ENCODE peak calls at places on chromosomes 2 and 18, in ten cellular contexts. J is GM20000; F is neural crest cell; P is activated T-cell treated with anti-CD3 and anti-CD28 coated beads for 48 hours; V is RPMI7951; Q is type B pancreatic cell; T is activated effector memory CD4-positive, alpha-beta T cell treated with Interleukin-2 at 50 U/mL for 16 hours; K is stimulated activated CD8-positive, alpha-beta memory T cell treated with anti-CD3 and anti-CD28 coated beads, Interleukin-2, amount 100 ng/mL, for 48 hours; A is HFF-Myc; W is germinal center. L is an unnamed sample.
A peak's percentile ranks its signal among the peaks of the same experiment; 100 is the strongest.

GRCh38 chr2:127034056-127034455 is 72.9 kb downstream of the BIN1 start:
- DNase-seq in J (no peak), F (no peak), P (no peak), V (no peak), Q (no peak), T (no peak), K (no peak), A (no peak), W (no peak), L (no peak)

GRCh38 chr2:70921839-70922590 is 13.7 kb upstream of the ATP6V1B1 start:
- DNase-seq in J (no peak), F (no peak), P (no peak), V (peak; percentile 19), Q (no peak), T (no peak), K (no peak), A (no peak), W (no peak), L (no peak)

GRCh38 chr2:44171018-44171417 is 2.3 kb downstream of the PPM1B start:
- DNase-seq in J (no peak), F (no peak), P (no peak), V (peak; percentile 27), Q (no peak), T (no peak), K (no peak), A (no peak), W (no peak), L (no peak)

GRCh38 chr2:161351678-161352077 is 43.5 kb downstream of the PSMD14 start:
- DNase-seq in J (no peak), F (no peak), P (no peak), V (no peak), Q (no peak), T (no peak), K (no peak), A (no peak), W (no peak), L (no peak)

GRCh38 chr18:40529478-40529877 is 1425.6 kb upstream of the PIK3C3 start:
- DNase-seq in J (no peak), F (no peak), P (no peak), V (no peak), Q (no peak), T (no peak), K (no peak), A (no peak), W (no peak), L (no peak)

GRCh38 chr2:220104871-220105351 is 477.5 kb downstream of the SLC4A3 start:
- DNase-seq in J (no peak), F (no peak), P (no peak), V (peak; percentile 75), Q (no peak), T (no peak), K (no peak), A (no peak), W (no peak), L (no peak)

GRCh38 chr2:26344581-26345283 is 1.2 kb upstream of the SELENOI start:
- DNase-seq in J (no peak), F (no peak), P (peak; percentile 16), V (no peak), Q (no peak), T (no peak), K (no peak), A (no peak), W (no peak), L (no peak)

GRCh38 chr2:208807756-208808155 is 401.2 kb downstream of the PTH2R start:
- DNase-seq in J (no peak), F (no peak), P (no peak), V (no peak), Q (no peak), T (no peak), K (no peak), A (no peak), W (no peak), L (no peak)

GRCh38 chr2:236981710-236982485 is 103.8 kb upstream of the COPS8 start:
- DNase-seq in J (no peak), F (no peak), P (no peak), V (no peak), Q (peak; percentile 42), T (no peak), K (no peak), A (no peak), W (no peak), L (no peak)

GRCh38 chr18:42915240-42915791 is 200.2 kb downstream of the RIT2 start:
- DNase-seq in J (no peak), F (no peak), P (no peak), V (no peak), Q (no peak), T (no peak), K (no peak), A (no peak), W (no peak), L (no peak)

GRCh38 chr18:79406708-79407107 is 11.0 kb downstream of the NFATC1 start:
- DNase-seq in J (no peak), F (no peak), P (no peak), V (no peak), Q (no peak), T (no peak), K (no peak), A (no peak), W (no peak), L (no peak)

GRCh38 chr2:33099989-33100388 is 153.2 kb downstream of the LTBP1 start:
- DNase-seq in J (no peak), F (no peak), P (no peak), V (no peak), Q (no peak), T (no peak), K (no peak), A (no peak), W (no peak), L (no peak)

GRCh38 chr2:50720695-50721314 is 311.1 kb downstream of the NRXN1 start:
- DNase-seq in J (no peak), F (no peak), P (no peak), V (no peak), Q (no peak), T (no peak), K (no peak), A (no peak), W (no peak), L (no peak)

GRCh38 chr2:121650554-121650930 is 1.3 kb upstream of the CLASP1 start:
- DNase-seq in J (peak; percentile 20), F (no peak), P (peak; percentile 10), V (peak; percentile 26), Q (no peak), T (peak; percentile 13), K (no peak), A (no peak), W (peak; percentile 55), L (no peak)

GRCh38 chr2:223026357-223027110 is 25.5 kb upstream of the KCNE4 start:
- DNase-seq in J (no peak), F (no peak), P (no peak), V (peak; percentile 58), Q (no peak), T (no peak), K (no peak), A (no peak), W (no peak), L (no peak)

GRCh38 chr2:101828267-101829017 is 130.9 kb downstream of the MAP4K4 start:
- DNase-seq in J (no peak), F (no peak), P (no peak), V (peak; percentile 72), Q (no peak), T (no peak), K (no peak), A (no peak), W (no peak), L (no peak)

GRCh38 chr2:55923091-55923977 is at the start of gene EFEMP1:
- DNase-seq in J (no peak), F (peak; percentile 48), P (no peak), V (peak; percentile 33), Q (peak; percentile 73), T (no peak), K (no peak), A (no peak), W (no peak), L (no peak)

GRCh38 chr2:207165121-207166038 is at the start of gene KLF7:
- DNase-seq in J (peak; percentile 49), F (peak; percentile 40), P (no peak), V (peak; percentile 50), Q (no peak), T (peak; percentile 47), K (peak; percentile 41), A (no peak), W (peak; percentile 44), L (peak; percentile 17)

GRCh38 chr2:142531375-142531774 is 346.1 kb upstream of the KYNU start:
- DNase-seq in J (no peak), F (no peak), P (no peak), V (no peak), Q (no peak), T (no peak), K (no peak), A (no peak), W (no peak), L (no peak)

GRCh38 chr2:185979546-185980071 is 241.0 kb downstream of the FSIP2 start:
- DNase-seq in J (no peak), F (no peak), P (no peak), V (no peak), Q (no peak), T (no peak), K (no peak), A (no peak), W (no peak), L (no peak)

GRCh38 chr2:52931660-52932059 is 835.9 kb upstream of the CHAC2 start:
- DNase-seq in J (no peak), F (no peak), P (no peak), V (no peak), Q (no peak), T (no peak), K (no peak), A (no peak), W (no peak), L (no peak)

GRCh38 chr2:109396338-109397180 is 217.2 kb downstream of the SEPTIN10 start:
- DNase-seq in J (peak; percentile 35), F (no peak), P (no peak), V (no peak), Q (no peak), T (no peak), K (no peak), A (no peak), W (no peak), L (no peak)

GRCh38 chr2:203808041-203808750 is 59.4 kb upstream of the CTLA4 start:
- DNase-seq in J (no peak), F (peak; percentile 33), P (no peak), V (peak; percentile 97), Q (no peak), T (no peak), K (no peak), A (no peak), W (no peak), L (no peak)

GRCh38 chr2:177258059-177258458 is 6.5 kb downstream of the NFE2L2 start:
- DNase-seq in J (no peak), F (no peak), P (no peak), V (no peak), Q (no peak), T (no peak), K (no peak), A (no peak), W (no peak), L (no peak)

GRCh38 chr2:74131901-74132300 is 15.8 kb downstream of the BOLA3 start:
- DNase-seq in J (no peak), F (no peak), P (no peak), V (no peak), Q (no peak), T (no peak), K (no peak), A (no peak), W (no peak), L (no peak)

GRCh38 chr2:219369447-219369861 is 18.3 kb downstream of the DNPEP start:
- DNase-seq in J (no peak), F (no peak), P (no peak), V (peak; percentile 49), Q (no peak), T (no peak), K (no peak), A (no peak), W (no peak), L (no peak)

GRCh38 chr18:31438402-31438801 is 9.1 kb upstream of the DSG3 start:
- DNase-seq in J (peak; percentile 9), F (no peak), P (no peak), V (no peak), Q (no peak), T (no peak), K (no peak), A (no peak), W (no peak), L (no peak)

GRCh38 chr2:199434555-199434954 is 23.2 kb downstream of the SATB2 start:
- DNase-seq in J (no peak), F (no peak), P (no peak), V (no peak), Q (no peak), T (no peak), K (no peak), A (no peak), W (no peak), L (no peak)

L was measured in effector CD8-positive, alpha-beta T cell.